ENCODE peak calls at places on chromosome 16, in five cellular contexts. One of them, this sample, is unnamed.

GRCh38 chr16:85366031-85366763 is 246.9 kb upstream of the GSE1 start:
- DNase-seq in stomach: no peak
- DNase-seq in sigmoid colon: no peak
- DNase-seq in transverse colon: no peak
- DNase-seq in GM23338: peak
- DNase-seq in this sample: no peak

GRCh38 chr16:90077757-90078593 is 844 bp upstream of the PRDM7 start:
- DNase-seq in stomach: no peak
- DNase-seq in sigmoid colon: no peak
- DNase-seq in transverse colon: peak
- DNase-seq in GM23338: peak
- DNase-seq in this sample: no peak

GRCh38 chr16:22322741-22323140 is 25.5 kb downstream of the POLR3E start:
- DNase-seq in stomach: no peak
- DNase-seq in sigmoid colon: no peak
- DNase-seq in transverse colon: no peak
- DNase-seq in GM23338: no peak
- DNase-seq in this sample: no peak

GRCh38 chr16:12096162-12096781 is 119.7 kb downstream of the SNX29 start:
- DNase-seq in stomach: no peak
- DNase-seq in sigmoid colon: no peak
- DNase-seq in transverse colon: no peak
- DNase-seq in GM23338: no peak
- DNase-seq in this sample: no peak

GRCh38 chr16:30659507-30660423 is 1.5 kb downstream of the FBRS start:
- DNase-seq in stomach: no peak
- DNase-seq in sigmoid colon: peak
- DNase-seq in transverse colon: peak
- DNase-seq in GM23338: peak
- DNase-seq in this sample: peak

GRCh38 chr16:79776243-79776884 is 175.8 kb upstream of the MAF start:
- DNase-seq in stomach: no peak
- DNase-seq in sigmoid colon: peak
- DNase-seq in transverse colon: peak
- DNase-seq in GM23338: peak
- DNase-seq in this sample: peak

GRCh38 chr16:78607022-78607421 is 507.6 kb downstream of the WWOX start:
- DNase-seq in stomach: no peak
- DNase-seq in sigmoid colon: no peak
- DNase-seq in transverse colon: no peak
- DNase-seq in GM23338: no peak
- DNase-seq in this sample: no peak

GRCh38 chr16:85028638-85029412 is 1.2 kb downstream of the KIAA0513 start:
- DNase-seq in stomach: peak
- DNase-seq in sigmoid colon: peak
- DNase-seq in transverse colon: peak
- DNase-seq in GM23338: no peak
- DNase-seq in this sample: peak

GRCh38 chr16:5428932-5429331 is 331.3 kb upstream of the EEF2KMT start:
- DNase-seq in stomach: no peak
- DNase-seq in sigmoid colon: no peak
- DNase-seq in transverse colon: peak
- DNase-seq in GM23338: peak
- DNase-seq in this sample: no peak

GRCh38 chr16:28543072-28543471 is 4.3 kb upstream of the NUPR1 start:
- DNase-seq in stomach: peak
- DNase-seq in sigmoid colon: no peak
- DNase-seq in transverse colon: peak
- DNase-seq in GM23338: no peak
- DNase-seq in this sample: peak

GRCh38 chr16:35305476-35305875 is 1846.1 kb downstream of the TP53TG3F start:
- DNase-seq in stomach: no peak
- DNase-seq in sigmoid colon: no peak
- DNase-seq in transverse colon: no peak
- DNase-seq in GM23338: no peak
- DNase-seq in this sample: no peak

GRCh38 chr16:85195884-85196816 is 83.9 kb upstream of the CIBAR2 start:
- DNase-seq in stomach: no peak
- DNase-seq in sigmoid colon: peak
- DNase-seq in transverse colon: peak
- DNase-seq in GM23338: no peak
- DNase-seq in this sample: peak

GRCh38 chr16:30458561-30459394 is 13.1 kb upstream of the SEPHS2 start:
- DNase-seq in stomach: peak
- DNase-seq in sigmoid colon: peak
- DNase-seq in transverse colon: peak
- DNase-seq in GM23338: no peak
- DNase-seq in this sample: no peak

GRCh38 chr16:70592106-70592571 is 54.2 kb upstream of the IL34 start:
- DNase-seq in stomach: no peak
- DNase-seq in sigmoid colon: peak
- DNase-seq in transverse colon: no peak
- DNase-seq in GM23338: no peak
- DNase-seq in this sample: no peak

GRCh38 chr16:47058295-47059086 is 85.0 kb upstream of the DNAJA2 start:
- DNase-seq in stomach: no peak
- DNase-seq in sigmoid colon: peak
- DNase-seq in transverse colon: peak
- DNase-seq in GM23338: no peak
- DNase-seq in this sample: peak

GRCh38 chr16:30016555-30017276 is 5.9 kb upstream of the DOC2A start:
- DNase-seq in stomach: no peak
- DNase-seq in sigmoid colon: no peak
- DNase-seq in transverse colon: no peak
- DNase-seq in GM23338: no peak
- DNase-seq in this sample: no peak

GRCh38 chr16:66278111-66278531 is 88.4 kb upstream of the CDH5 start:
- DNase-seq in stomach: peak
- DNase-seq in sigmoid colon: peak
- DNase-seq in transverse colon: peak
- DNase-seq in GM23338: no peak
- DNase-seq in this sample: no peak

GRCh38 chr16:26554030-26554429 is 512.7 kb upstream of the C16orf82 start:
- DNase-seq in stomach: no peak
- DNase-seq in sigmoid colon: no peak
- DNase-seq in transverse colon: no peak
- DNase-seq in GM23338: no peak
- DNase-seq in this sample: no peak

GRCh38 chr16:67969286-67970039 is 1.0 kb upstream of the SLC12A4 start:
- DNase-seq in stomach: no peak
- DNase-seq in sigmoid colon: no peak
- DNase-seq in transverse colon: no peak
- DNase-seq in GM23338: peak
- DNase-seq in this sample: no peak

GRCh38 chr16:54265558-54266213 is 20.9 kb downstream of the IRX3 start:
- DNase-seq in stomach: no peak
- DNase-seq in sigmoid colon: no peak
- DNase-seq in transverse colon: no peak
- DNase-seq in GM23338: no peak
- DNase-seq in this sample: no peak

GRCh38 chr16:88770459-88771293 is 14.3 kb downstream of the PIEZO1 start:
- DNase-seq in stomach: peak
- DNase-seq in sigmoid colon: peak
- DNase-seq in transverse colon: peak
- DNase-seq in GM23338: peak
- DNase-seq in this sample: peak

GRCh38 chr16:85056211-85056748 is 28.7 kb downstream of the KIAA0513 start:
- DNase-seq in stomach: no peak
- DNase-seq in sigmoid colon: no peak
- DNase-seq in transverse colon: no peak
- DNase-seq in GM23338: peak
- DNase-seq in this sample: no peak

DNA sequence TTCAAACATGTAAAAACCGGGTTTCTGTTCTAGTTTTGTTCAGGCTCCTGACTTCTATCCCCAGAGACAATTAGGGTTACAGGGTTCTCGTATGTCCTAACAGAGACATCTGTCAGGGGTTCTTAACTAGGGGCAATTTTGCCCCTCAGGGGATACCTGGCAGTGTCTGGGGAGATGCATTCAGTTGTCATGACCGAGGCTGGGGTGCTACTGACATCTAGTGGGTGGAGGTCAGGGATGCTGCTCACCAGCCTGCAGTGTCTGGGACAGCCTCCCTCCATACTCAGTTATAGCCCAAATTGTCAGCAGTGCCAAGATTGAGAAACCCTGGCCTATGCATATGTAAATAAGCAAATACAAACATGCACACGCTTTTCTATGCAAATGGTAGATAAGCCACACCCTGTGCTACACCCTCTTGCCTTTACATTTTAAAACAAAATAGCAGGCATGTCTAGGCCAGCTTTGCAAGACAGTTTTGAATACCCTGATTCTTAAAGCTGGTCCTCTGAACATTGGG is 37.4 kb downstream of the CLEC16A start:
- DNase-seq in stomach: no peak
- DNase-seq in sigmoid colon: no peak
- DNase-seq in transverse colon: no peak
- DNase-seq in GM23338: peak
- DNase-seq in this sample: no peak
- TF ChIP-seq CTCF in stomach: no peak
- TF ChIP-seq CTCF in sigmoid colon: no peak
- TF ChIP-seq CTCF in transverse colon: no peak
- TF ChIP-seq CTCF in GM23338: peak
- TF ChIP-seq CTCF in this sample: peak

GRCh38 chr16:72110662-72111615 is 17.3 kb downstream of the DHX38 start:
- DNase-seq in stomach: no peak
- DNase-seq in sigmoid colon: no peak
- DNase-seq in transverse colon: no peak
- DNase-seq in GM23338: no peak
- DNase-seq in this sample: no peak

GRCh38 chr16:72111653-72112451 is 18.2 kb downstream of the DHX38 start:
- DNase-seq in stomach: no peak
- DNase-seq in sigmoid colon: no peak
- DNase-seq in transverse colon: no peak
- DNase-seq in GM23338: no peak
- DNase-seq in this sample: no peak

GRCh38 chr16:72112906-72113615 is 19.4 kb downstream of the DHX38 start:
- DNase-seq in stomach: no peak
- DNase-seq in sigmoid colon: no peak
- DNase-seq in transverse colon: no peak
- DNase-seq in GM23338: no peak
- DNase-seq in this sample: no peak

GRCh38 chr16:72113616-72113945 is 19.9 kb downstream of the DHX38 start:
- DNase-seq in stomach: no peak
- DNase-seq in sigmoid colon: no peak
- DNase-seq in transverse colon: no peak
- DNase-seq in GM23338: no peak
- DNase-seq in this sample: no peak

DNA sequence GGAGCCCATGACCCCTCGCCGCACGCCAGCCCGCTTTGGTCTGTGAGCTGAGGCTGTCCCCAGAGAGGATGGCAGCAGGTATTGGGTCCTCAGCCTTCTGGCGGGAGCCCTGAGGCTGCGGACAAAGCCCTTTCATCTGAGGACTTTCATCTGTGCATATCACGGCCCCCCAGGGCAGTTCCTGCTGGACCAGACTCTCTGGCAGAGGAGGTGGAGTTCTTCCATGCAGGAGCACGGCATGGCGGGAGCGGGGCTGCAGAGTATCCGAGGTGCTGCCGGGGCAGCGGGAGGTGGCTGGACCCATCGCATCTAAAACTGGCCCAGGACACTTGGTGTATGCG is 18.8 kb downstream of the DHX38 start:
- DNase-seq in stomach: no peak
- DNase-seq in sigmoid colon: no peak
- DNase-seq in transverse colon: no peak
- DNase-seq in GM23338: no peak
- DNase-seq in this sample: no peak
- TF ChIP-seq POLR2AphosphoS5 in stomach: no peak
- TF ChIP-seq POLR2AphosphoS5 in sigmoid colon: no peak
- TF ChIP-seq POLR2AphosphoS5 in transverse colon: no peak
- TF ChIP-seq POLR2AphosphoS5 in GM23338: no peak
- TF ChIP-seq POLR2AphosphoS5 in this sample: no peak

DNA sequence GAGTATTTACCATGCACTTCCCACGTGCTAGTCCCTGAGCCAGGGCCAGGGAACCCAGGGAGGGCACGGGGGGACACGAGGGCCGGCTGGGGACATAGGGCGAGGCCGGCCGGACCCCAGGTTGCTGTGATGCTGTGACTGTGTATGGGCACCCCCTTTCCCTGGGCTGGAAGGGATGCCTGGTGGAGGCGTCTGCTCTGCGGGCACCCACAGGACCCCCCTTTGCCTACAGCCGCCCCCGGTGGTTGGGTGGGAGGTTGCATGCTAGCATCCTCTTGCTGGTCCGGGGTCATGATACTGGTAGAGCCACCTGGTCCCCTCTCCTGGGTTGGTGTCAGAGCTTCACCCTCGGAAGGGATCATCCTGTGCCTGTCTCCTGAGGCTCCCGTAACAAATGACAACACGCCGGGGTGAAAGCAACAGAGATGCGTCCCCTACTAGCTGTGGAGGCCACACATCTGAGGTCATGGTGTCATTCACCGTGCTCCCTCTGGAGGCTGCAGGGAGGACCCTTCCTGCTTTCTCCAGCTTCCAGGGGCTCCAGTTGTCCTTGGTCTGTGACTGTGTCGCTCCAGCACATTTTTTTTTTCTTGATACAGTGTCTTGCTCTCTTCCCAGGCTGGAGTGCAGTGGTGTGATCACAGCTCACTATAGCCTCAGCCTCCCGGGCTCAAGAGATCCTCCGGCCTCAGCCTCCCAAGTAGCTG is 3.1 kb upstream of the CIAO3 start:
- DNase-seq in stomach: no peak
- DNase-seq in sigmoid colon: no peak
- DNase-seq in transverse colon: no peak
- DNase-seq in GM23338: peak
- DNase-seq in this sample: no peak
- TF ChIP-seq CTCF in stomach: no peak
- TF ChIP-seq CTCF in sigmoid colon: no peak
- TF ChIP-seq CTCF in transverse colon: no peak
- TF ChIP-seq CTCF in GM23338: peak
- TF ChIP-seq CTCF in this sample: no peak

GRCh38 chr16:69564845-69565610 is 738 bp upstream of the NFAT5 start:
- DNase-seq in stomach: no peak
- DNase-seq in sigmoid colon: no peak
- DNase-seq in transverse colon: no peak
- DNase-seq in GM23338: peak
- DNase-seq in this sample: no peak

GRCh38 chr16:69565611-69566436 is at the start of gene NFAT5:
- DNase-seq in stomach: peak
- DNase-seq in sigmoid colon: peak
- DNase-seq in transverse colon: peak
- DNase-seq in GM23338: peak
- DNase-seq in this sample: peak

GRCh38 chr16:69561901-69562300 is 3.9 kb upstream of the NFAT5 start:
- DNase-seq in stomach: no peak
- DNase-seq in sigmoid colon: no peak
- DNase-seq in transverse colon: no peak
- DNase-seq in GM23338: no peak
- DNase-seq in this sample: no peak

GRCh38 chr16:69562818-69563217 is 2.9 kb upstream of the NFAT5 start:
- DNase-seq in stomach: no peak
- DNase-seq in sigmoid colon: no peak
- DNase-seq in transverse colon: no peak
- DNase-seq in GM23338: no peak
- DNase-seq in this sample: no peak

GRCh38 chr16:69563605-69564580 is 1.9 kb upstream of the NFAT5 start:
- DNase-seq in stomach: no peak
- DNase-seq in sigmoid colon: no peak
- DNase-seq in transverse colon: no peak
- DNase-seq in GM23338: peak
- DNase-seq in this sample: no peak
- TF ChIP-seq POLR2AphosphoS5 in stomach: no peak
- TF ChIP-seq POLR2AphosphoS5 in sigmoid colon: no peak
- TF ChIP-seq POLR2AphosphoS5 in transverse colon: no peak
- TF ChIP-seq POLR2AphosphoS5 in GM23338: no peak
- TF ChIP-seq POLR2AphosphoS5 in this sample: no peak

GRCh38 chr16:57667526-57668258 is 414 bp upstream of the ADGRG3 start:
- DNase-seq in stomach: peak
- DNase-seq in sigmoid colon: no peak
- DNase-seq in transverse colon: no peak
- DNase-seq in GM23338: peak
- DNase-seq in this sample: no peak
- TF ChIP-seq CTCF in stomach: no peak
- TF ChIP-seq CTCF in sigmoid colon: no peak
- TF ChIP-seq CTCF in transverse colon: no peak
- TF ChIP-seq CTCF in GM23338: peak
- TF ChIP-seq CTCF in this sample: no peak